ENCODE peak calls at places on chromosomes 13 and 19, in five cellular contexts. E, Z, R, J and N are unnamed samples.

GRCh38 chr13:40922437-40923040 is 96.6 kb downstream of the ELF1 start:
- DNase-seq in Z (peak), J (peak), R (peak), E (no peak), N (peak)

GRCh38 chr19:28239270-28239669 is 973.7 kb downstream of the UQCRFS1 start:
- DNase-seq in R (no peak), E (no peak), J (peak), Z (peak), N (peak)

GRCh38 chr19:480016-480855 is 16.1 kb upstream of the MADCAM1 start:
- DNase-seq in R (peak), J (peak), Z (peak), E (peak), N (peak)

GRCh38 chr19:17706750-17707181 is 12.5 kb upstream of the MAP1S start:
- DNase-seq in Z (peak), J (peak), R (peak), E (no peak), N (no peak)

GRCh38 chr19:44869728-44870470 is 21.2 kb upstream of the TOMM40 start:
- DNase-seq in Z (no peak), J (no peak), E (peak), R (no peak), N (no peak)

GRCh38 chr13:113315992-113316391 is 19.0 kb downstream of the LAMP1 start:
- DNase-seq in R (peak), Z (no peak), E (no peak), J (no peak), N (no peak)

GRCh38 chr19:49492573-49493411 is 3.4 kb upstream of the RPS11 start:
- DNase-seq in Z (no peak), J (peak), E (peak), R (peak), N (no peak)

GRCh38 chr13:33322474-33322827 is 36.9 kb upstream of the STARD13 start:
- DNase-seq in R (peak), J (no peak), E (peak), Z (no peak), N (no peak)

GRCh38 chr13:111183959-111184684 is 69.0 kb downstream of the ARHGEF7 start:
- DNase-seq in E (no peak), R (no peak), J (no peak), Z (no peak), N (no peak)

GRCh38 chr13:20294497-20294896 is 62.4 kb upstream of the GJB6 start:
- DNase-seq in J (no peak), E (no peak), R (no peak), Z (peak), N (no peak)

GRCh38 chr19:58563034-58563573 is 4.7 kb upstream of the UBE2M start:
- DNase-seq in E (no peak), R (no peak), Z (peak), J (no peak), N (no peak)

GRCh38 chr13:84279166-84279565 is 396.9 kb upstream of the SLITRK1 start:
- DNase-seq in E (no peak), R (no peak), J (no peak), Z (no peak), N (no peak)

GRCh38 chr13:61954092-61954491 is 538.4 kb upstream of the PCDH20 start:
- DNase-seq in Z (no peak), E (peak), J (no peak), R (peak), N (peak)

GRCh38 chr19:38715540-38715939 is 28.7 kb downstream of the CAPN12 start:
- DNase-seq in R (no peak), J (no peak), Z (no peak), E (no peak), N (no peak)

GRCh38 chr13:111139874-111140561 is 24.9 kb downstream of the ARHGEF7 start:
- DNase-seq in E (no peak), J (no peak), Z (no peak), R (no peak), N (no peak)

GRCh38 chr13:43229506-43229905 is 206.1 kb downstream of the DNAJC15 start:
- DNase-seq in R (no peak), E (peak), J (no peak), Z (no peak), N (no peak)

GRCh38 chr13:46475586-46475991 is 77.4 kb upstream of the LRCH1 start:
- DNase-seq in Z (no peak), R (no peak), J (no peak), E (peak), N (no peak)

GRCh38 chr13:51222510-51223283 is 499 bp downstream of the FAM124A start:
- DNase-seq in E (peak), Z (no peak), J (peak), R (no peak), N (peak)

GRCh38 chr19:29546583-29547190 is 20.9 kb downstream of the VSTM2B start:
- DNase-seq in E (no peak), Z (no peak), J (no peak), R (no peak), N (no peak)

GRCh38 chr19:18697680-18698079 is 14.2 kb downstream of the CRTC1 start:
- DNase-seq in R (no peak), E (no peak), J (no peak), Z (no peak), N (no peak)

GRCh38 chr13:78298657-78299056 is 304.7 kb downstream of the POU4F1 start:
- DNase-seq in Z (no peak), R (no peak), E (peak), J (no peak), N (no peak)

GRCh38 chr13:40985596-40986327 is 33.4 kb downstream of the ELF1 start:
- DNase-seq in J (no peak), R (no peak), E (no peak), Z (no peak), N (no peak)

GRCh38 chr13:109363431-109363830 is 423.0 kb downstream of the IRS2 start:
- DNase-seq in Z (no peak), R (no peak), J (no peak), E (no peak), N (no peak)

GRCh38 chr19:44553478-44554171 is 24.1 kb upstream of the CEACAM20 start:
- DNase-seq in E (no peak), Z (no peak), J (no peak), R (no peak), N (no peak)

GRCh38 chr19:6198896-6199239 is 63.4 kb downstream of the ACSBG2 start:
- DNase-seq in J (no peak), Z (no peak), E (no peak), R (no peak), N (no peak)

GRCh38 chr13:93318538-93318937 is 91.9 kb downstream of the GPC6 start:
- DNase-seq in E (peak), Z (no peak), R (no peak), J (no peak), N (no peak)

GRCh38 chr13:113635709-113636108 is 22.3 kb downstream of the ATP4B start:
- DNase-seq in J (no peak), R (no peak), Z (no peak), E (no peak), N (no peak)

GRCh38 chr13:27967203-27967735 is 1.8 kb downstream of the CDX2 start:
- DNase-seq in J (no peak), E (peak), Z (no peak), R (no peak), N (no peak)

GRCh38 chr19:30512748-30513389 is 140.7 kb downstream of the ZNF536 start:
- DNase-seq in R (no peak), J (no peak), Z (no peak), E (no peak), N (no peak)

GRCh38 chr13:109131698-109132257 is 502.4 kb downstream of the MYO16 start:
- DNase-seq in J (no peak), R (peak), E (peak), Z (no peak), N (no peak)

GRCh38 chr19:38250821-38251563 is 5.2 kb downstream of the PPP1R14A start:
- DNase-seq in R (peak), J (peak), Z (peak), E (peak), N (no peak)

GRCh38 chr19:9671654-9672053 is 3.2 kb downstream of the ZNF562 start:
- DNase-seq in J (no peak), Z (no peak), E (no peak), R (no peak), N (no peak)

GRCh38 chr13:46179576-46180368 is 2.2 kb downstream of the LCP1 start:
- DNase-seq in Z (no peak), E (no peak), R (no peak), J (no peak), N (no peak)

GRCh38 chr13:106529415-106530208 is 5.8 kb downstream of the EFNB2 start:
- DNase-seq in J (no peak), E (no peak), R (no peak), Z (no peak), N (no peak)

GRCh38 chr13:48635478-48635877 is 18.3 kb upstream of the CYSLTR2 start:
- DNase-seq in E (no peak), J (no peak), Z (no peak), R (no peak), N (no peak)
- H2BK12ac ChIP-seq in E (no peak), J (no peak), Z (no peak), R (no peak), N (no peak)

DNA sequence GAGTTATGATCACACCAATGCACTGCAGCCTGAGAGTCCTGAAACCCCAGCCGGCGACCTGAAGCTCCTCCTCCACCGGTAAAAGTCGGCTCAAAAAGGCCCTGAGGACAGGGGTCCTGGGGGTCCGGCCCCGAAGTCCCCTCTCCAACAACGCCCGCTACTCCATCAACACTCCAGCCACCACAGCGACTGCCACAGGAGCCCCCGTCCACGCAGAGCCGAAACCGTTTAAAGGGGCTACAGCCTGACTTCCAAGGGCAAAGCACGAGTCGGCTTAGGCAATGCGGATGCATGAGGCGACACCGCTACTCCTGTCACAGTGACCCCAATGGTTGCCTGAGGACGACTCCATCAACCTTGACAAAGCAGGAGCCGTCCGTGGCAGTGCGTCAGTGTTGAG is 22.9 kb upstream of the ZNF420 start:
- DNase-seq in E (no peak), J (no peak), R (no peak), Z (no peak), N (no peak)
- H2BK12ac ChIP-seq in E (no peak), J (no peak), R (no peak), Z (no peak), N (no peak)

GRCh38 chr19:46729696-46730095 is 12.8 kb upstream of the PRKD2 start:
- DNase-seq in E (no peak), Z (no peak), R (no peak), J (no peak), N (no peak)
- H2BK12ac ChIP-seq in E (no peak), Z (no peak), R (no peak), J (no peak), N (no peak)

DNA sequence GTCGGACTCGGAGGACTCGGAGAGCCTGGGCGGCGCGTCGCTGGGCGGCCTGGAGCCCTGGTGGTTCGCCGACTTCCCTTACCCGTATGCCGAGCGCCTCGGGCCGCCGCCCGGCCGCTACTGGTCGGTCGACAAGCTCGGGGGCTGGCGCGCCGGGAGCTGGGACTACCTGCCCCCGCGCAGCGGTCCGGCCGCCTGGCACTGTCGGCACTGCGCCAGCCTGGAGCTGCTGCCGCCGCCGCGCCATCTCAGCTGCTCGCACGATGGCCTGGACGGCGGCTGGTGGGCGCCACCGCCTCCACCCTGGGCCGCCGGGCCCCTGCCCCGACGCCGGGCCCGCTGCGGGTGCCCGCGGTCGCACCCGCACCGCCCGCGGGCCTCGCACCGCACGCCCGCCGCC is 2.5 kb upstream of the GRWD1 start:
- DNase-seq in Z (no peak), E (no peak), R (no peak), J (no peak), N (no peak)
- H2BK12ac ChIP-seq in Z (no peak), E (no peak), R (no peak), J (no peak), N (no peak)